ENCODE peak calls at places on chromosomes 6 and 20, in six cellular contexts. B, R, C, I, Y and A are unnamed samples.

GRCh38 chr20:45358282-45359068 is 4.5 kb upstream of the SYS1 start:
- DNase-seq in I (peak), C (peak), R (no peak), B (no peak), Y (peak), A (peak)

GRCh38 chr6:142474446-142475289 is 172.9 kb downstream of the ADGRG6 start:
- DNase-seq in B (peak), Y (peak), I (peak), R (peak), C (peak), A (peak)

GRCh38 chr6:6713660-6714446 is 125.3 kb downstream of the LY86 start:
- DNase-seq in B (no peak), C (no peak), I (peak), Y (peak), R (peak), A (peak)

GRCh38 chr6:25659633-25660368 is 7.8 kb downstream of the SCGN start:
- DNase-seq in C (no peak), Y (no peak), B (no peak), R (no peak), I (no peak), A (no peak)

GRCh38 chr20:48057739-48058138 is 272.5 kb upstream of the SULF2 start:
- DNase-seq in B (no peak), C (no peak), R (no peak), I (no peak), Y (no peak), A (no peak)

GRCh38 chr6:11450061-11450460 is 87.5 kb upstream of the TMEM170B start:
- DNase-seq in B (no peak), R (no peak), C (no peak), Y (no peak), I (no peak), A (no peak)

GRCh38 chr20:51333446-51333845 is 209.1 kb downstream of the NFATC2 start:
- DNase-seq in I (no peak), B (no peak), Y (no peak), C (no peak), R (no peak), A (no peak)

GRCh38 chr20:24647713-24648112 is 178.3 kb downstream of the SYNDIG1 start:
- DNase-seq in R (no peak), I (no peak), C (no peak), B (no peak), Y (no peak), A (no peak)

GRCh38 chr6:73985891-73986290 is 289.9 kb downstream of the CD109 start:
- DNase-seq in B (no peak), R (peak), C (no peak), Y (peak), I (no peak), A (peak)

GRCh38 chr6:157758516-157759023 is 64.5 kb upstream of the SNX9 start:
- DNase-seq in B (no peak), Y (no peak), C (no peak), I (no peak), R (no peak), A (no peak)

GRCh38 chr6:18276610-18277009 is 12.3 kb upstream of the DEK start:
- DNase-seq in Y (no peak), I (no peak), B (no peak), R (no peak), C (no peak), A (no peak)

GRCh38 chr6:150813319-150813992 is 52.0 kb upstream of the MTHFD1L start:
- DNase-seq in B (no peak), R (peak), Y (peak), C (no peak), I (peak), A (peak)

GRCh38 chr6:138817799-138818198 is 21.9 kb downstream of the ECT2L start:
- DNase-seq in R (peak), I (peak), B (peak), C (peak), Y (peak), A (no peak)

GRCh38 chr6:17998442-17998841 is 11.0 kb upstream of the KIF13A start:
- DNase-seq in Y (peak), B (no peak), R (no peak), C (no peak), I (no peak), A (no peak)

GRCh38 chr6:160851031-160851430 is 140.5 kb upstream of the MAP3K4 start:
- DNase-seq in B (no peak), Y (no peak), R (no peak), C (no peak), I (no peak), A (no peak)

GRCh38 chr20:59835057-59835447 is 98.4 kb downstream of the SYCP2 start:
- DNase-seq in Y (no peak), R (no peak), C (peak), B (no peak), I (peak), A (peak)

GRCh38 chr20:561437-562231 is 18.0 kb upstream of the CSNK2A1 start:
- DNase-seq in Y (peak), R (peak), C (peak), B (peak), I (peak), A (peak)

GRCh38 chr20:25259358-25259757 is 11.5 kb downstream of the PYGB start:
- DNase-seq in Y (no peak), I (no peak), B (no peak), C (no peak), R (no peak), A (no peak)

GRCh38 chr6:44512868-44513641 is 125.5 kb downstream of the CDC5L start:
- DNase-seq in Y (peak), B (no peak), I (no peak), C (no peak), R (no peak), A (peak)

GRCh38 chr6:118844915-118845314 is 49.0 kb upstream of the ASF1A start:
- DNase-seq in C (no peak), I (no peak), B (no peak), Y (no peak), R (peak), A (no peak)

GRCh38 chr6:153084393-153084792 is 46.7 kb downstream of the RGS17 start:
- DNase-seq in C (no peak), R (no peak), I (no peak), B (peak), Y (peak), A (no peak)

GRCh38 chr6:56807992-56808342 is 146.9 kb upstream of the BEND6 start:
- DNase-seq in Y (no peak), C (peak), R (no peak), I (no peak), B (no peak), A (peak)

GRCh38 chr6:157596886-157597285 is 215.9 kb downstream of the ZDHHC14 start:
- DNase-seq in I (no peak), Y (no peak), R (no peak), B (peak), C (peak), A (no peak)

GRCh38 chr6:158330016-158330415 is 17.8 kb downstream of the TULP4 start:
- DNase-seq in I (no peak), R (no peak), B (no peak), C (no peak), Y (peak), A (no peak)

GRCh38 chr6:19301980-19302379 is 535.2 kb upstream of the ID4 start:
- DNase-seq in I (peak), R (no peak), C (no peak), B (no peak), Y (peak), A (peak)

GRCh38 chr6:39488255-39488881 is 165.9 kb upstream of the KCNK16 start:
- DNase-seq in R (no peak), C (no peak), B (no peak), I (no peak), Y (no peak), A (no peak)

GRCh38 chr6:159168536-159169192 is 536 bp upstream of the FNDC1 start:
- DNase-seq in C (peak), I (peak), R (no peak), B (no peak), Y (peak), A (no peak)

GRCh38 chr6:10425177-10425972 is 10.5 kb upstream of the TFAP2A start:
- DNase-seq in C (no peak), B (no peak), I (no peak), Y (no peak), R (no peak), A (no peak)

GRCh38 chr6:55953384-55953783 is 78.0 kb upstream of the BMP5 start:
- DNase-seq in I (peak), Y (peak), R (peak), B (peak), C (peak), A (no peak)

GRCh38 chr6:83352413-83352812 is 78.4 kb downstream of the ME1 start:
- DNase-seq in C (no peak), R (no peak), B (no peak), I (no peak), Y (peak), A (no peak)

GRCh38 chr20:16404640-16405039 is 168.6 kb downstream of the KIF16B start:
- DNase-seq in Y (no peak), C (no peak), B (no peak), I (no peak), R (no peak), A (no peak)

GRCh38 chr20:16410626-16411025 is 162.6 kb downstream of the KIF16B start:
- DNase-seq in Y (no peak), R (no peak), B (no peak), C (no peak), I (no peak), A (no peak)

GRCh38 chr20:16404171-16404570 is 169.1 kb downstream of the KIF16B start:
- DNase-seq in B (no peak), R (no peak), Y (no peak), C (no peak), I (no peak), A (no peak)

GRCh38 chr20:16405254-16405653 is 168.0 kb downstream of the KIF16B start:
- DNase-seq in B (no peak), C (no peak), Y (no peak), R (no peak), I (no peak), A (no peak)

GRCh38 chr20:16407251-16408067 is 165.8 kb downstream of the KIF16B start:
- DNase-seq in R (no peak), B (no peak), I (peak), C (no peak), Y (no peak), A (no peak)
- H3K4me3 ChIP-seq in R (no peak), B (no peak), I (no peak), C (no peak), Y (no peak), A (no peak)

GRCh38 chr6:37695857-37696219 is 1.8 kb downstream of the MDGA1 start:
- DNase-seq in C (peak), B (no peak), R (no peak), I (no peak), Y (peak), A (no peak)
- H3K4me3 ChIP-seq in C (peak), B (peak), R (no peak), I (peak), Y (peak), A (peak)

GRCh38 chr6:117595099-117595923 is 7.0 kb downstream of the GOPC start:
- DNase-seq in Y (no peak), R (no peak), I (no peak), C (no peak), B (no peak), A (no peak)
- H3K4me3 ChIP-seq in Y (no peak), R (no peak), I (no peak), C (no peak), B (no peak), A (no peak)

GRCh38 chr6:111301914-111302313 is 181.1 kb downstream of the REV3L start:
- DNase-seq in B (no peak), I (no peak), Y (no peak), C (no peak), R (peak), A (no peak)

GRCh38 chr6:111306104-111306888 is 176.7 kb downstream of the REV3L start:
- DNase-seq in C (no peak), R (no peak), Y (no peak), I (no peak), B (no peak), A (no peak)

GRCh38 chr6:111307275-111307858 is 175.7 kb downstream of the REV3L start:
- DNase-seq in I (no peak), R (no peak), Y (no peak), C (no peak), B (no peak), A (no peak)
- H3K4me3 ChIP-seq in I (no peak), R (no peak), Y (no peak), C (no peak), B (no peak), A (no peak)